ENCODE peak calls at places on chromosomes 3 and 15, in seven cellular contexts. U is AG04450, R is Peyer's patch, E is HFFc6, T is tibial nerve, I is heart right ventricle, V is sigmoid colon. W is an unnamed sample.
A peak's percentile ranks its signal among the peaks of the same experiment; 100 is the strongest.

GRCh38 chr3:24494616-24495333 is at the start of gene THRB:
- DNase-seq in E (no peak), U (no peak), R (peak; percentile 18), I (peak; percentile 77), T (peak; percentile 32), V (peak; percentile 87), W (peak; percentile 38)

GRCh38 chr3:34256021-34256420 is 457.6 kb downstream of the PDCD6IP start:
- DNase-seq in V (no peak), T (no peak), E (no peak), R (no peak), I (no peak), U (no peak), W (no peak)

GRCh38 chr3:15606434-15606891 is 4.9 kb downstream of the BTD start:
- DNase-seq in I (no peak), E (no peak), V (no peak), U (no peak), R (no peak), T (no peak), W (no peak)

GRCh38 chr15:74489518-74490338 is 28.8 kb upstream of the UBL7 start:
- DNase-seq in U (no peak), R (peak; percentile 73), V (no peak), I (peak; percentile 32), T (peak; percentile 26), E (peak; percentile 25), W (peak; percentile 71)

GRCh38 chr3:99659965-99660364 is 21.6 kb downstream of the COL8A1 start:
- DNase-seq in T (peak; percentile 55), U (no peak), E (no peak), V (no peak), R (no peak), I (no peak), W (no peak)

GRCh38 chr3:75886971-75887526 is 101.7 kb upstream of the ZNF717 start:
- DNase-seq in I (no peak), V (no peak), R (no peak), T (no peak), U (no peak), E (no peak), W (no peak)

GRCh38 chr15:35305906-35306305 is 220.8 kb upstream of the NANOGP8 start:
- DNase-seq in E (peak; percentile 67), U (peak; percentile 67), I (no peak), R (no peak), V (no peak), T (no peak), W (no peak)

GRCh38 chr15:68207176-68207935 is 2.2 kb upstream of the CALML4 start:
- DNase-seq in E (no peak), V (peak; percentile 53), I (no peak), U (no peak), R (no peak), T (no peak), W (no peak)

GRCh38 chr3:125132815-125133214 is 77.0 kb upstream of the HEG1 start:
- DNase-seq in R (no peak), V (no peak), E (no peak), U (no peak), I (no peak), T (no peak), W (no peak)

GRCh38 chr15:24878153-24878552 is 76.6 kb upstream of the SNRPN start:
- DNase-seq in R (no peak), I (peak; percentile 15), U (no peak), V (peak; percentile 62), T (no peak), E (no peak), W (no peak)

GRCh38 chr3:146466596-146466995 is 2.8 kb downstream of the PLSCR2 start:
- DNase-seq in E (peak; percentile 6), R (no peak), V (no peak), T (no peak), I (no peak), U (no peak), W (no peak)

GRCh38 chr15:76871930-76872329 is 33.2 kb downstream of the SCAPER start:
- DNase-seq in R (no peak), V (no peak), I (no peak), U (no peak), E (no peak), T (no peak), W (no peak)

GRCh38 chr3:32278714-32279113 is 40.2 kb downstream of the CMTM8 start:
- DNase-seq in U (no peak), V (no peak), T (no peak), E (peak; percentile 11), I (no peak), R (no peak), W (no peak)

GRCh38 chr3:165755571-165755970 is 81.7 kb downstream of the BCHE start:
- DNase-seq in I (no peak), U (no peak), R (no peak), E (no peak), T (no peak), V (no peak), W (no peak)

GRCh38 chr3:113258311-113258710 is 47.0 kb downstream of the BOC start:
- DNase-seq in I (no peak), T (peak; percentile 41), U (no peak), E (no peak), R (no peak), V (no peak), W (no peak)

GRCh38 chr15:23422946-23423708 is 23.9 kb downstream of the GOLGA6L2 start:
- DNase-seq in V (peak; percentile 27), E (no peak), U (no peak), I (no peak), R (no peak), T (no peak), W (no peak)

GRCh38 chr15:75650908-75651809 is 3.4 kb downstream of the SNX33 start:
- DNase-seq in E (no peak), V (peak; percentile 80), U (no peak), T (no peak), R (no peak), I (peak; percentile 84), W (no peak)

GRCh38 chr15:86879250-86880229 is 799.9 kb downstream of the AGBL1 start:
- DNase-seq in T (no peak), E (no peak), I (peak; percentile 26), V (no peak), U (no peak), R (no peak), W (no peak)

GRCh38 chr3:29889230-29889629 is 608.4 kb downstream of the RBMS3 start:
- DNase-seq in R (no peak), T (no peak), I (no peak), E (peak; percentile 11), U (no peak), V (no peak), W (no peak)

GRCh38 chr3:100100454-100100853 is 13.8 kb downstream of the FILIP1L start:
- DNase-seq in T (no peak), V (no peak), U (no peak), E (peak; percentile 55), R (no peak), I (no peak), W (no peak)

GRCh38 chr15:76327191-76328105 is 9.1 kb upstream of the ISL2 start:
- DNase-seq in I (no peak), E (peak; percentile 60), U (no peak), V (no peak), R (no peak), T (no peak), W (no peak)

GRCh38 chr3:23202203-23202920 is 765 bp upstream of the UBE2E2 start:
- DNase-seq in I (peak; percentile 59), E (no peak), V (no peak), T (peak; percentile 48), U (no peak), R (peak; percentile 42), W (no peak)

GRCh38 chr15:38844683-38845195 is 280.1 kb upstream of the RASGRP1 start:
- DNase-seq in U (no peak), V (no peak), I (no peak), E (peak; percentile 19), R (no peak), T (no peak), W (no peak)

GRCh38 chr15:38843736-38844590 is 279.3 kb upstream of the RASGRP1 start:
- DNase-seq in E (peak; percentile 82), T (no peak), V (no peak), R (no peak), U (peak; percentile 41), I (no peak), W (no peak)

GRCh38 chr15:38842991-38843610 is 278.5 kb upstream of the RASGRP1 start:
- DNase-seq in R (no peak), V (no peak), E (peak; percentile 39), U (no peak), T (no peak), I (no peak), W (no peak)

DNA sequence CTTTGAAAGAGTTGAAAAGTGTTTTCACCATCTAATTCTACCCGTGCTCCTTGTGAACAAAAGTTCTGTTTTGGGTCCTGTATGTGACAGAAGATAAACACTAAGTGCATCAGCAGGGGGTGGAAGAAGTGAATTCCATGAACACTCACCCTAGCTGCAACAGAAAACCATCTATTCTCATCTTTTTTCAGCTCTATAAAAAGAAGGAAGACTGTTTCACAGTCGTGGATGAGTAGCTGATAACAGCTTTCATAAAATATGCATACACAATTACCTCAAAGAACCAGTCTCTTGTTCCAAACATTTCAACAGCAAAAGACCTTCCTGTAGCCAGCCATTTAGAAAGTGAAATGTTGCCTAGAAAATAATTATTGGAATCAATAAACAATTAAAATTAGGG is 281.7 kb upstream of the RASGRP1 start:
- DNase-seq in R (no peak), I (no peak), T (no peak), E (peak; percentile 42), U (no peak), V (no peak), W (no peak)
- TF ChIP-seq CTCF in R (no peak), I (no peak), T (no peak), E (no peak), U (no peak), V (no peak), W (no peak)

GRCh38 chr3:127595303-127595702 is 2.9 kb upstream of the MCM2 start:
- DNase-seq in I (no peak), T (no peak), U (no peak), R (no peak), V (no peak), E (no peak), W (no peak)
- TF ChIP-seq CTCF in I (no peak), T (no peak), U (no peak), R (no peak), V (no peak), E (no peak), W (no peak)

DNA sequence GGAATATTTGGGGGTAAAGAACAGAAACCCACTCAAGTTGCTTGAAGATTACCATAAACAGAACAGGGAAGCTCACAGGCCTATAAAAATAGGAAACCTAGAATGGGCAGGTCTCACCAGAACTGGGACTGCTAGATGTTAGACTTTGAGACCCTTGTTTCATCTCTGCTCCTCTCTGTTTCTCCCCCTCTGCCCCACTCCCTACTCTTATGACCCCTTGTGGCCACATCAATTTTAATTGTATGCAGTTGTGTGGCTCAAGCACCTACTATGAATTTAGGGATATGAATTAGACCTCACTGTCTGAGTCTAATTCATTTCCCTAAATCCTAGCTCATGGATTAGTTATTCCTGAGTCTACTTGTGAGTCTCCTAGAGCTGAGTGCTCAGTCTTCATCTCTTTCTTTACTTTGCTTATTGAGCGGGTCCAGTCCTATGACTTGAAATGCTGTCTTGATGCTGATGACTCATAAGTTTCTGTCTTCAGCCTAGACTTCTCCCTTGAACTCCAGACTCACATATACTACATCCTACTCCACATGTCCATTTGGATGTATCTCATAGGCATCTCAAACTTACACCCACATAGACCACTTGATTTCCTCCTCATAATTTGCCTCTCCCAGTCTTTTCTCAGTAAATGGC is 78.7 kb downstream of the ITPR1 start:
- DNase-seq in I (no peak), E (no peak), R (no peak), U (no peak), V (no peak), T (no peak), W (no peak)
- TF ChIP-seq CTCF in I (no peak), E (peak; percentile 37), R (peak; percentile 9), U (no peak), V (no peak), T (no peak), W (no peak)

GRCh38 chr3:128482857-128483656 is 9.9 kb downstream of the GATA2 start:
- DNase-seq in I (peak; percentile 73), V (no peak), T (no peak), R (no peak), U (peak; percentile 67), E (peak; percentile 93), W (no peak)
- TF ChIP-seq CTCF in I (no peak), V (no peak), T (no peak), R (no peak), U (peak; percentile 31), E (peak; percentile 50), W (no peak)

W was measured in mesothelial cell of epicardium.